ENCODE peak calls at places on chromosomes 11 and 22, in eight cellular contexts. T, F, X, J, S, L, B and V are unnamed samples.

GRCh38 chr11:78085972-78086371 is 6.3 kb upstream of the NDUFC2 start:
- DNase-seq in T (no peak), F (no peak), X (no peak), J (no peak), S (no peak), L (no peak), B (no peak), V (no peak)

GRCh38 chr11:67404515-67405195 is 772 bp downstream of the TBC1D10C start:
- DNase-seq in T (peak), F (peak), X (no peak), J (peak), S (no peak), L (no peak), B (no peak), V (no peak)

GRCh38 chr22:36528336-36528735 is 630 bp downstream of the EIF3D start:
- DNase-seq in T (peak), F (no peak), X (no peak), J (no peak), S (no peak), L (no peak), B (no peak), V (no peak)

GRCh38 chr22:36417281-36417686 is 29.5 kb upstream of the MYH9 start:
- DNase-seq in T (no peak), F (peak), X (peak), J (no peak), S (no peak), L (no peak), B (no peak), V (no peak)

GRCh38 chr11:34052608-34053160 is 1.2 kb downstream of the CAPRIN1 start:
- DNase-seq in T (peak), F (peak), X (no peak), J (no peak), S (no peak), L (peak), B (no peak), V (peak)

GRCh38 chr11:66332371-66333219 is 3.6 kb downstream of the RIN1 start:
- DNase-seq in T (no peak), F (no peak), X (no peak), J (no peak), S (no peak), L (no peak), B (no peak), V (peak)

GRCh38 chr22:29480512-29481264 is 670 bp downstream of the NEFH start:
- DNase-seq in T (no peak), F (peak), X (no peak), J (no peak), S (no peak), L (peak), B (peak), V (no peak)

GRCh38 chr11:32333335-32333991 is 101.9 kb downstream of the WT1 start:
- DNase-seq in T (no peak), F (peak), X (no peak), J (peak), S (no peak), L (peak), B (peak), V (peak)

GRCh38 chr11:87127131-87127530 is 89.4 kb downstream of the TMEM135 start:
- DNase-seq in T (no peak), F (no peak), X (no peak), J (no peak), S (no peak), L (peak), B (no peak), V (no peak)

GRCh38 chr22:41535244-41535643 is 9.0 kb downstream of the POLR3H start:
- DNase-seq in T (no peak), F (no peak), X (no peak), J (no peak), S (no peak), L (peak), B (peak), V (no peak)

GRCh38 chr11:122812612-122813011 is 25.7 kb upstream of the CRTAM start:
- DNase-seq in T (no peak), F (no peak), X (no peak), J (no peak), S (no peak), L (no peak), B (no peak), V (no peak)